ENCODE peak calls at places on chromosomes 11 and 22, in ten cellular contexts. B is KG1; I is PC-9; T is stimulated activated CD4-positive, alpha-beta T cell treated with anti-CD3 and anti-CD28 coated beads, Interleukin-15, amount 100 ng/mL, for 48 hours; O is pancreas; J is NCI-H1417; P is CD8-positive, alpha-beta memory T cell; L is naive thymus-derived CD8-positive, alpha-beta T cell; Z is OCI-LY7; K is posterior vena cava. Q is an unnamed sample.
A peak's percentile ranks its signal among the peaks of the same experiment; 100 is the strongest.

GRCh38 chr11:7457211-7457610 is 28.1 kb upstream of the OLFML1 start:
- DNase-seq in K (no peak), I (no peak), B (no peak), J (peak; percentile 7), T (no peak), P (no peak), L (no peak), O (no peak), Z (no peak), Q (no peak)

GRCh38 chr11:22276535-22276934 is 61.6 kb upstream of the SLC17A6 start:
- DNase-seq in O (no peak), P (no peak), I (no peak), K (no peak), T (no peak), B (no peak), Z (no peak), J (no peak), L (no peak), Q (no peak)

GRCh38 chr11:72012897-72013721 is 14.4 kb downstream of the IL18BP start:
- DNase-seq in K (peak; percentile 91), J (no peak), B (no peak), T (no peak), P (no peak), O (peak; percentile 81), Z (no peak), I (no peak), L (no peak), Q (peak; percentile 74)

GRCh38 chr11:65558002-65558784 is at the start of gene LTBP3:
- DNase-seq in P (peak; percentile 32), O (peak; percentile 94), L (peak; percentile 49), T (no peak), I (peak; percentile 71), Z (no peak), K (peak; percentile 94), J (peak; percentile 87), B (peak; percentile 37), Q (peak; percentile 91)

GRCh38 chr11:65502274-65502851 is 3.5 kb downstream of the MALAT1 start:
- DNase-seq in P (peak; percentile 24), T (no peak), B (no peak), J (peak; percentile 69), I (no peak), O (no peak), K (no peak), L (no peak), Z (no peak), Q (no peak)

GRCh38 chr11:123674297-123674696 is 19.9 kb upstream of the SCN3B start:
- DNase-seq in I (peak; percentile 65), J (no peak), L (no peak), B (no peak), K (no peak), Z (no peak), P (no peak), T (no peak), O (no peak), Q (no peak)

GRCh38 chr11:45993438-45994064 is 71.1 kb downstream of the LARGE2 start:
- DNase-seq in K (no peak), J (no peak), I (no peak), Z (no peak), P (no peak), L (no peak), T (no peak), B (no peak), O (no peak), Q (no peak)

GRCh38 chr22:38618682-38619081 is 37.5 kb downstream of the FAM227A start:
- DNase-seq in L (no peak), P (no peak), B (no peak), J (no peak), I (no peak), Z (no peak), O (no peak), K (no peak), T (no peak), Q (no peak)

GRCh38 chr11:127601578-127601977 is 601.0 kb upstream of the KIRREL3 start:
- DNase-seq in T (no peak), J (no peak), B (no peak), O (no peak), I (no peak), L (no peak), P (no peak), Z (no peak), K (no peak), Q (no peak)